ENCODE peak calls at places on chromosomes 3 and 15, in eight cellular contexts. P, W, V, T, N, D, K and G are unnamed samples.

GRCh38 chr15:59642351-59642750 is 15.0 kb downstream of the GTF2A2 start:
- DNase-seq in K (no peak), N (no peak), V (no peak), D (no peak), P (no peak), W (no peak), T (no peak), G (no peak)

GRCh38 chr3:44992555-44993470 is 16.8 kb downstream of the EXOSC7 start:
- DNase-seq in W (no peak), N (no peak), D (no peak), T (no peak), V (no peak), K (no peak), P (no peak), G (no peak)

GRCh38 chr15:65376767-65377104 is 1.1 kb downstream of the IGDCC3 start:
- DNase-seq in K (no peak), V (no peak), W (no peak), P (no peak), N (no peak), D (no peak), T (no peak), G (no peak)

GRCh38 chr3:48248095-48248863 is 7.4 kb downstream of the ZNF589 start:
- DNase-seq in P (peak; percentile 36), T (no peak), K (no peak), V (no peak), W (no peak), D (no peak), N (no peak), G (no peak)

GRCh38 chr3:193124861-193125260 is 116.2 kb upstream of the PLAAT1 start:
- DNase-seq in V (no peak), D (peak; percentile 55), W (no peak), K (no peak), T (no peak), N (no peak), P (no peak), G (no peak)

GRCh38 chr3:75272708-75273107 is 391.4 kb upstream of the FRG2C start:
- DNase-seq in N (no peak), K (peak; percentile 3), D (no peak), T (no peak), P (peak; percentile 19), W (no peak), V (no peak), G (peak; percentile 15)

GRCh38 chr3:117103645-117104044 is 394.1 kb downstream of the TUSC7 start:
- DNase-seq in N (no peak), D (no peak), W (no peak), T (no peak), P (no peak), K (no peak), V (no peak), G (no peak)

GRCh38 chr3:47846880-47847248 is 43.9 kb downstream of the DHX30 start:
- DNase-seq in K (no peak), T (no peak), N (no peak), W (no peak), P (no peak), D (no peak), V (no peak), G (no peak)

GRCh38 chr3:117170112-117170511 is 460.5 kb downstream of the TUSC7 start:
- DNase-seq in D (no peak), T (no peak), W (no peak), P (no peak), N (no peak), V (no peak), K (no peak), G (no peak)

GRCh38 chr3:112005091-112005672 is 6.5 kb downstream of the TAGLN3 start:
- DNase-seq in P (no peak), N (no peak), K (no peak), W (no peak), V (no peak), D (no peak), T (no peak), G (no peak)

GRCh38 chr15:33559207-33559890 is 248.6 kb downstream of the RYR3 start:
- DNase-seq in W (no peak), K (no peak), P (no peak), T (no peak), N (no peak), V (no peak), D (no peak), G (no peak)

GRCh38 chr3:116302087-116302747 is 143.1 kb downstream of the LSAMP start:
- DNase-seq in T (no peak), V (no peak), W (no peak), K (no peak), D (no peak), P (peak; percentile 52), N (no peak), G (peak; percentile 9)

GRCh38 chr3:122416966-122417365 is 1.1 kb upstream of the WDR5B start:
- DNase-seq in K (peak; percentile 25), T (no peak), W (no peak), P (peak; percentile 47), N (peak; percentile 13), D (no peak), V (no peak), G (no peak)

GRCh38 chr3:11995061-11995460 is 9.1 kb upstream of the SYN2 start:
- DNase-seq in W (no peak), P (no peak), N (no peak), D (no peak), T (no peak), V (no peak), K (no peak), G (no peak)

GRCh38 chr3:160053048-160053391 is 64.4 kb downstream of the IL12A start:
- DNase-seq in W (no peak), K (no peak), T (no peak), P (no peak), N (no peak), D (no peak), V (no peak), G (no peak)
- H3K4me3 ChIP-seq in W (no peak overlapping the region), K (no peak overlapping the region), T (no peak overlapping the region), P (peak overlapping the region; percentile 31), N (no peak overlapping the region), D (no peak overlapping the region), V (no peak overlapping the region), G (no peak overlapping the region)

DNA sequence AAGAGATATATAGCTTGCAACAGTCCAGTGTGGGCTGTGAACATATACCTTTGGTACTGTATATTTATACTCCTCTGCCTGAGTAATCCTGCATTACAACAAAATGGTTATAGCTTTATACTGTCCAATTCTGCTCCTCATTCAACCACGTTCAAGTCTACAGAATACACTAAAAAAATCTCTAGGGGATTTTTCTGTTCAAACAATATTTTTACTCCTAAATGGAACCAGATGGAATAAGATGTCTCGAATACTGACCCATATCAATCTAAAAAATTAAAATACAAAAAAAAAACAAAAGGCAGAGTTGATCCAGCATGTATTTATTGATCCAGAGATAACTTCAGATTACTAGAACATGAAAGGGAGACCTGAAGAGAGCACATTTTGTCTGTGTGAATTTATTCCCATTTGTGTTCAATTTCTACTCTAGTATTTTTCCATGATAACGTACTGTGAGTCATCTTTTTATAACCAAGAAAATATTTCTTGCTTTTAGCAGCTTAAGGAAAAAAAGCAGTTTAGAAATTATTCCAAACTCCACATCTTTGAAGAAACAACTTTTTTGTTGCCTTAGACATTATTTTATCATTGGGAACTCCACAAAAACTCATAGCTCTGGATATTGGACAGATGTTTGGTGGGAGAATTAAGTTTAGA is 910.7 kb downstream of the TBL1XR1 start:
- DNase-seq in T (no peak), P (peak; percentile 1), W (no peak), N (no peak), V (no peak), D (no peak), K (no peak), G (no peak)
- H3K4me3 ChIP-seq in T (no peak overlapping the region), P (no peak overlapping the region), W (no peak overlapping the region), N (no peak overlapping the region), V (no peak overlapping the region), D (no peak overlapping the region), K (no peak overlapping the region), G (no peak overlapping the region)

GRCh38 chr15:90903733-90904536 is 833 bp downstream of the MAN2A2 start:
- DNase-seq in W (no peak), T (no peak), V (no peak), D (no peak), N (no peak), K (peak; percentile 62), P (no peak), G (no peak)
- H3K4me3 ChIP-seq in W (no peak overlapping the region), T (peak overlapping the region; percentile 72), V (peak overlapping the region; percentile 93), D (peak overlapping the region; percentile 86), N (peak overlapping the region; percentile 69), K (no peak overlapping the region), P (peak overlapping the region; percentile 83), G (peak overlapping the region; percentile 73)

DNA sequence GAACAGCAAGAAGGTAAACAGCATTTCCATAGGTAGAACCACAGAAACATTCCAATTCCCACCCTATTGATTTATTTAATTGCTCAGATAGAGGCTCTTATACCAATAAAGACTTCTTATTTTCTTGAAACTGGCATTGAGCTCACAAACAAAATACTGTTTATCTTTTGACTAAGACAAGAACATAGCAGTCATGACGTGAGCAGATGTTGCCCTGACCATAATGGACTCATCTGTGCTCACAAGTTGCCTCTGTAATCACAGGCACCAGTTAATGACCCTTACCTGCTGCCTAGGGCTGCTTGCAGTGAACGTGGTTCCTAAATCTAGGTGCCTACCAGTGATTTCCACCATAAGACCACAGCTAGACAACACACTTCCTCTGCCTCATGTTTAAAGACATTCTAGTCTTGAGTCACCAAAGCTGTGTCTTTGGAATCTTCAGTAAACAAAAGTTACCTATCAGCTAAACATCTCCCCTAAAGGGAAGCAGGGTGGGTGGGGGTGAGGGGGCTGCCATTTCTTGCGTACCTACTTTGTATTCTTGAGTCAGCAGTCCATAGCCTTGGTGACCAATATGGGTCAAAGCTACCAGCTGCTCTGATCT is 2.1 kb downstream of the FYCO1 start:
- DNase-seq in T (no peak), P (no peak), N (no peak), D (no peak), W (no peak), K (no peak), V (no peak), G (no peak)
- H3K4me3 ChIP-seq in T (no peak overlapping the region), P (no peak overlapping the region), N (peak overlapping the region; percentile 96), D (no peak overlapping the region), W (no peak overlapping the region), K (no peak overlapping the region), V (no peak overlapping the region), G (no peak overlapping the region)